ENCODE peak calls at places on chromosomes 1 and 21, in four cellular contexts. G is heart left ventricle, M is suprapubic skin, J is epithelial cell of esophagus. V is an unnamed sample.

GRCh38 chr1:43537423-43538142 is 6.9 kb downstream of the PTPRF start:
- DNase-seq in G (peak), M (no peak), J (peak), V (no peak)

GRCh38 chr1:26786437-26787380 is 1.0 kb upstream of the PIGV start:
- DNase-seq in G (peak), M (peak), J (no peak), V (no peak)

GRCh38 chr1:156406229-156406628 is 37.2 kb downstream of the RHBG start:
- DNase-seq in G (no peak), M (no peak), J (no peak), V (no peak)

GRCh38 chr1:108615544-108615943 is 45.3 kb downstream of the HENMT1 start:
- DNase-seq in G (no peak), M (no peak), J (no peak), V (no peak)

GRCh38 chr1:17416389-17416788 is 23.1 kb downstream of the RCC2 start:
- DNase-seq in G (no peak), M (no peak), J (no peak), V (no peak)

GRCh38 chr1:199460933-199461332 is 566.6 kb upstream of the NR5A2 start:
- DNase-seq in G (no peak), M (no peak), J (no peak), V (no peak)

GRCh38 chr1:202162049-202162417 is 1.6 kb upstream of the PTPN7 start:
- DNase-seq in G (no peak), M (no peak), J (no peak), V (peak)

GRCh38 chr21:27104749-27105439 is 138.0 kb upstream of the ADAMTS5 start:
- DNase-seq in G (no peak), M (no peak), J (peak), V (no peak)

GRCh38 chr1:77499466-77499865 is 183.0 kb downstream of the ZZZ3 start:
- DNase-seq in G (no peak), M (no peak), J (no peak), V (no peak)

GRCh38 chr1:21662426-21663250 is 6.5 kb downstream of the RAP1GAP start:
- DNase-seq in G (no peak), M (peak), J (no peak), V (no peak)

GRCh38 chr1:48056365-48056764 is 59.2 kb upstream of the TRABD2B start:
- DNase-seq in G (no peak), M (no peak), J (no peak), V (no peak)

GRCh38 chr1:35564037-35564883 is 6.7 kb downstream of the NCDN start:
- DNase-seq in G (peak), M (peak), J (peak), V (peak)

GRCh38 chr1:29157269-29157601 is 24.5 kb downstream of the SRSF4 start:
- DNase-seq in G (no peak), M (no peak), J (no peak), V (no peak)

GRCh38 chr1:220876511-220877347 is 2.5 kb upstream of the HLX start:
- DNase-seq in G (peak), M (no peak), J (no peak), V (no peak)

GRCh38 chr1:193060938-193061337 is 1.5 kb downstream of the RO60 start:
- DNase-seq in G (no peak), M (no peak), J (peak), V (no peak)

GRCh38 chr1:31798433-31799195 is 17.2 kb downstream of the SPOCD1 start:
- DNase-seq in G (no peak), M (peak), J (peak), V (no peak)

GRCh38 chr1:89615676-89616598 is 17.0 kb upstream of the LRRC8C start:
- DNase-seq in G (no peak), M (no peak), J (peak), V (no peak)

GRCh38 chr1:1385931-1386330 is 10.9 kb upstream of the AURKAIP1 start:
- DNase-seq in G (no peak), M (no peak), J (no peak), V (no peak)

GRCh38 chr1:3292868-3293562 is 161.4 kb upstream of the ARHGEF16 start:
- DNase-seq in G (no peak), M (no peak), J (no peak), V (no peak)

GRCh38 chr1:211547710-211548109 is 31.3 kb downstream of the SLC30A1 start:
- DNase-seq in G (no peak), M (no peak), J (no peak), V (no peak)

GRCh38 chr1:21706151-21706835 is 37.1 kb upstream of the RAP1GAP start:
- DNase-seq in G (no peak), M (no peak), J (no peak), V (no peak)

GRCh38 chr1:227869851-227870305 is 54.4 kb downstream of the PRSS38 start:
- DNase-seq in G (no peak), M (no peak), J (no peak), V (no peak)

GRCh38 chr1:228007054-228007800 is 429 bp downstream of the WNT3A start:
- DNase-seq in G (no peak), M (no peak), J (peak), V (no peak)

GRCh38 chr1:111980684-111981083 is 8.8 kb downstream of the KCND3 start:
- DNase-seq in G (no peak), M (no peak), J (no peak), V (no peak)

GRCh38 chr21:26840912-26841311 is 4.3 kb downstream of the ADAMTS1 start:
- DNase-seq in G (no peak), M (no peak), J (peak), V (no peak)

GRCh38 chr1:21647431-21648373 is 21.5 kb downstream of the RAP1GAP start:
- DNase-seq in G (no peak), M (no peak), J (peak), V (no peak)

GRCh38 chr21:14979264-14979663 is 85.5 kb downstream of the NRIP1 start:
- DNase-seq in G (no peak), M (no peak), J (no peak), V (no peak)

GRCh38 chr1:152109231-152109997 is 5.8 kb downstream of the TCHH start:
- DNase-seq in G (no peak), M (no peak), J (peak), V (no peak)

GRCh38 chr21:45544449-45545235 is 2.4 kb upstream of the SLC19A1 start:
- DNase-seq in G (peak), M (no peak), J (no peak), V (no peak)

GRCh38 chr1:234355782-234356510 is 17.3 kb upstream of the COA6 start:
- DNase-seq in G (no peak), M (no peak), J (no peak), V (no peak)

GRCh38 chr1:44862829-44863406 is 19.9 kb upstream of the PTCH2 start:
- DNase-seq in G (no peak), M (no peak), J (peak), V (no peak)

GRCh38 chr1:156492591-156493080 is 7.9 kb downstream of the MEF2D start:
- DNase-seq in G (peak), M (no peak), J (no peak), V (no peak)

GRCh38 chr1:110384581-110385321 is 6.1 kb downstream of the SLC16A4 start:
- DNase-seq in G (no peak), M (no peak), J (no peak), V (peak)
- H3K4me3 ChIP-seq in G (no peak), M (no peak), J (no peak), V (peak)

GRCh38 chr1:24909388-24909898 is 20.6 kb downstream of the RUNX3 start:
- DNase-seq in G (no peak), M (peak), J (peak), V (no peak)
- TF ChIP-seq CTCF in G (peak), M (no peak), J (peak), V (no peak)

DNA sequence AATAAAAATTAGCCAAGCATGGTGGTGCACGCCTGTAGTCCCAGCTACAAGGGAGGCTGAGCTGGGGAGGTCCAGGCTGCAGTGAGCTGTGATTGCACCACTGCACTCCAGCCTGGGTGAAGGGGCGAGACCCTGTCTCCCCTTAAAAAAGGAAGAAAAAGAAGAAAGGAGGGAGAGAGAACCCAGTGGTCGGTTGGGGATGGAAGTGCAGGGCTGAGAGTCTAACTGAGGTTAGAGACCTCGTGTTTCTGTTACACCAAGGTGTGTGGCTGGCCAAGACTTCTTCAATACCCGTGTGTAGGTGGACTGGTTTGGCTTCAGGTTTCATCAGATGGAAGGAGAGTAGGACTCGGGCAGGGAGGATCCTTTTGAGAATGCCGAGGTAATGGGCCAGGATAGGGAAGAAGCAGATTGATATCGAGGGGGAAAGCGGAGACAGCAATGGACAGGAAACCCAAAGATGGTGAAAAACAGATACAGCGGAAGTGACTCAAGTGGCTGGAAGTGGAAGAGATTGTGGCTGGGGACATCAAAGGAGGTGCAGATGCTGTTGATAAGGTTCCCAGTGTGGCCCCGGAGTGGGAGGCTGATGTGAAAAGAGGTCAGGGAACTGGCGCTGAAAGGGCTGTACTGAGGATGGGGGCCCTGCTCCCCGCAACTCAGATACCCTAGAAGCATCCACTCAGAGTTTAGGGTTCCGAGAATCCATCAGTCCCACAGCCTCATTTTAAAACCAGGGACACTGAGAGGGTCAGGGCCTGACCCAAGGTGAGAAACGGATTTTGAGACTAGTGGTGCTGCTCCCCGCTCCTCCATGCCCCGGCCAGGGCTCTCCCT is 681 bp upstream of the UBXN10 start:
- DNase-seq in G (no peak), M (no peak), J (no peak), V (no peak)
- H3K4me3 ChIP-seq in G (peak), M (peak), J (no peak), V (no peak)

GRCh38 chr21:17231124-17231523 is 281.7 kb upstream of the CXADR start:
- DNase-seq in G (no peak), M (no peak), J (no peak), V (no peak)
- TF ChIP-seq CTCF in G (no peak), M (no peak), J (no peak), V (no peak)

DNA sequence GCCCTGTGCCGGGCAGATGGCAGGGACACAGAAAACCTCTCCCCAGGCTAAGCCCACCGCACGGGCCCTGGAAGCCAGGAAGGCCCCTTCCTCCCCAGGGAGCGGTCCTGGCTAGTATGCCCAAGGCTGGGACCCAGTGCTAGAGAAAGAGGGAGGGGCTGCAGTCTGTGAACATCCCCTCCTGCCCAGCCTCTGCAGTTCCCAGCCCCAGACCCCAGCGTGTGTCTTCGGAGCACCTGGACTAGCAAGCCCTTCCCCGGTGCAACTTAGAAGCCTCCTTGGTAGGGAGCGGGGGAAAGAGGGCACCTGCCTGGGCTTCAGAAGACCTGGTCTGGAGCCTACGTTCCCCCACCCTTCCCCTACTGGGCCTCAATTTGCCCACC is 2.1 kb downstream of the PLEKHG5 start:
- DNase-seq in G (no peak), M (no peak), J (peak), V (no peak)
- H3K4me3 ChIP-seq in G (no peak), M (peak), J (peak), V (no peak)

V was measured in GM12864.